ENCODE peak calls at places on chromosomes 4 and X, in four cellular contexts. One of them, this sample, is unnamed.
A peak's percentile ranks its signal among the peaks of the same experiment; 100 is the strongest.

GRCh38 chrX:7420712-7421111 is 272.8 kb upstream of the PUDP start:
- DNase-seq in CD8-positive, alpha-beta T cell: no peak
- DNase-seq in M059J: no peak
- DNase-seq in upper lobe of right lung: no peak
- DNase-seq in this sample: no peak

GRCh38 chr4:38723726-38724506 is 58.9 kb downstream of the TLR10 start:
- DNase-seq in CD8-positive, alpha-beta T cell: no peak
- DNase-seq in M059J: peak; percentile 35
- DNase-seq in upper lobe of right lung: no peak
- DNase-seq in this sample: no peak

GRCh38 chr4:147312376-147313046 is 168.4 kb upstream of the EDNRA start:
- DNase-seq in M059J: peak; percentile 75
- DNase-seq in CD8-positive, alpha-beta T cell: no peak
- DNase-seq in upper lobe of right lung: no peak
- DNase-seq in this sample: peak; percentile 38

GRCh38 chr4:90328558-90328957 is 201.4 kb downstream of the CCSER1 start:
- DNase-seq in M059J: peak; percentile 83
- DNase-seq in upper lobe of right lung: peak; percentile 64
- DNase-seq in CD8-positive, alpha-beta T cell: no peak
- DNase-seq in this sample: peak; percentile 41

GRCh38 chr4:127708985-127709384 is 21.2 kb upstream of the SLC25A31 start:
- DNase-seq in CD8-positive, alpha-beta T cell: no peak
- DNase-seq in M059J: peak; percentile 89
- DNase-seq in upper lobe of right lung: no peak
- DNase-seq in this sample: no peak

GRCh38 chrX:74534569-74535038 is 79.8 kb downstream of the RLIM start:
- DNase-seq in CD8-positive, alpha-beta T cell: no peak
- DNase-seq in M059J: peak; percentile 98
- DNase-seq in upper lobe of right lung: no peak
- DNase-seq in this sample: no peak

GRCh38 chrX:69021095-69021494 is 144.2 kb downstream of the PJA1 start:
- DNase-seq in CD8-positive, alpha-beta T cell: no peak
- DNase-seq in upper lobe of right lung: no peak
- DNase-seq in M059J: no peak
- DNase-seq in this sample: no peak

GRCh38 chrX:119880552-119881437 is 9.2 kb downstream of the NDUFA1 start:
- DNase-seq in CD8-positive, alpha-beta T cell: no peak
- DNase-seq in upper lobe of right lung: no peak
- DNase-seq in M059J: peak; percentile 71
- DNase-seq in this sample: peak; percentile 25

GRCh38 chr4:141853091-141853734 is 216.8 kb downstream of the IL15 start:
- DNase-seq in CD8-positive, alpha-beta T cell: no peak
- DNase-seq in M059J: peak; percentile 84
- DNase-seq in upper lobe of right lung: no peak
- DNase-seq in this sample: no peak